ENCODE peak calls at places on chromosomes 7 and 10, in eight cellular contexts. One of them, this sample, is unnamed. For H3K36me3, the result is how much of the 10 kb centered on the place peaks cover.

GRCh38 chr10:28331821-28332220 is 29.0 kb upstream of the MPP7 start:
- DNase-seq in MM.1S: no peak
- DNase-seq in keratinocyte: peak
- DNase-seq in neuronal stem cell: no peak
- DNase-seq in IMR-90: peak
- DNase-seq in endothelial cell of umbilical vein: peak
- DNase-seq in fibroblast of lung: peak
- DNase-seq in HCT116: no peak
- DNase-seq in this sample: no peak

GRCh38 chr7:5177060-5177459 is 13.0 kb upstream of the WIPI2 start:
- DNase-seq in MM.1S: no peak
- DNase-seq in keratinocyte: no peak
- DNase-seq in neuronal stem cell: no peak
- DNase-seq in IMR-90: peak
- DNase-seq in endothelial cell of umbilical vein: peak
- DNase-seq in fibroblast of lung: peak
- DNase-seq in HCT116: no peak
- DNase-seq in this sample: peak

GRCh38 chr7:140231779-140232491 is 55.2 kb upstream of the KDM7A start:
- DNase-seq in MM.1S: peak
- DNase-seq in keratinocyte: no peak
- DNase-seq in neuronal stem cell: no peak
- DNase-seq in IMR-90: no peak
- DNase-seq in endothelial cell of umbilical vein: no peak
- DNase-seq in fibroblast of lung: no peak
- DNase-seq in HCT116: no peak
- DNase-seq in this sample: no peak

GRCh38 chr7:132895231-132895630 is 186.7 kb downstream of the CHCHD3 start:
- DNase-seq in MM.1S: no peak
- DNase-seq in keratinocyte: no peak
- DNase-seq in neuronal stem cell: no peak
- DNase-seq in IMR-90: no peak
- DNase-seq in endothelial cell of umbilical vein: no peak
- DNase-seq in fibroblast of lung: no peak
- DNase-seq in HCT116: no peak
- DNase-seq in this sample: no peak

GRCh38 chr7:23403970-23404369 is 66.3 kb downstream of the IGF2BP3 start:
- DNase-seq in MM.1S: no peak
- DNase-seq in keratinocyte: no peak
- DNase-seq in neuronal stem cell: no peak
- DNase-seq in IMR-90: no peak
- DNase-seq in endothelial cell of umbilical vein: no peak
- DNase-seq in fibroblast of lung: no peak
- DNase-seq in HCT116: no peak
- DNase-seq in this sample: no peak

GRCh38 chr10:118953999-118954398 is 75.5 kb upstream of the NANOS1 start:
- DNase-seq in MM.1S: no peak
- DNase-seq in keratinocyte: no peak
- DNase-seq in neuronal stem cell: no peak
- DNase-seq in IMR-90: no peak
- DNase-seq in endothelial cell of umbilical vein: no peak
- DNase-seq in fibroblast of lung: peak
- DNase-seq in HCT116: no peak
- DNase-seq in this sample: no peak

GRCh38 chr10:49744924-49745605 is 17.1 kb downstream of the OGDHL start:
- DNase-seq in MM.1S: no peak
- DNase-seq in keratinocyte: no peak
- DNase-seq in neuronal stem cell: no peak
- DNase-seq in IMR-90: no peak
- DNase-seq in endothelial cell of umbilical vein: no peak
- DNase-seq in fibroblast of lung: no peak
- DNase-seq in HCT116: no peak
- DNase-seq in this sample: peak

GRCh38 chr10:4100324-4100826 is 315.4 kb upstream of the KLF6 start:
- DNase-seq in MM.1S: no peak
- DNase-seq in keratinocyte: no peak
- DNase-seq in neuronal stem cell: no peak
- DNase-seq in IMR-90: no peak
- DNase-seq in endothelial cell of umbilical vein: no peak
- DNase-seq in fibroblast of lung: no peak
- DNase-seq in HCT116: no peak
- DNase-seq in this sample: no peak

GRCh38 chr7:72435366-72435765 is 23.2 kb upstream of the CALN1 start:
- DNase-seq in MM.1S: no peak
- DNase-seq in keratinocyte: no peak
- DNase-seq in neuronal stem cell: no peak
- DNase-seq in IMR-90: no peak
- DNase-seq in endothelial cell of umbilical vein: no peak
- DNase-seq in fibroblast of lung: no peak
- DNase-seq in HCT116: no peak
- DNase-seq in this sample: no peak

GRCh38 chr7:39142750-39143149 is 165.0 kb downstream of the POU6F2 start:
- DNase-seq in MM.1S: no peak
- DNase-seq in keratinocyte: no peak
- DNase-seq in neuronal stem cell: no peak
- DNase-seq in IMR-90: no peak
- DNase-seq in endothelial cell of umbilical vein: no peak
- DNase-seq in fibroblast of lung: no peak
- DNase-seq in HCT116: no peak
- DNase-seq in this sample: no peak

GRCh38 chr7:29639887-29640600 is 76.4 kb downstream of the PRR15 start:
- DNase-seq in MM.1S: peak
- DNase-seq in keratinocyte: no peak
- DNase-seq in neuronal stem cell: no peak
- DNase-seq in IMR-90: no peak
- DNase-seq in endothelial cell of umbilical vein: no peak
- DNase-seq in fibroblast of lung: no peak
- DNase-seq in HCT116: no peak
- DNase-seq in this sample: no peak
- H2AFZ ChIP-seq in MM.1S: no peak
- H2AFZ ChIP-seq in keratinocyte: no peak
- H2AFZ ChIP-seq in neuronal stem cell: no peak
- H2AFZ ChIP-seq in IMR-90: no peak
- H2AFZ ChIP-seq in endothelial cell of umbilical vein: no peak
- H2AFZ ChIP-seq in fibroblast of lung: no peak
- H2AFZ ChIP-seq in HCT116: no peak
- H2AFZ ChIP-seq in this sample: no peak

DNA sequence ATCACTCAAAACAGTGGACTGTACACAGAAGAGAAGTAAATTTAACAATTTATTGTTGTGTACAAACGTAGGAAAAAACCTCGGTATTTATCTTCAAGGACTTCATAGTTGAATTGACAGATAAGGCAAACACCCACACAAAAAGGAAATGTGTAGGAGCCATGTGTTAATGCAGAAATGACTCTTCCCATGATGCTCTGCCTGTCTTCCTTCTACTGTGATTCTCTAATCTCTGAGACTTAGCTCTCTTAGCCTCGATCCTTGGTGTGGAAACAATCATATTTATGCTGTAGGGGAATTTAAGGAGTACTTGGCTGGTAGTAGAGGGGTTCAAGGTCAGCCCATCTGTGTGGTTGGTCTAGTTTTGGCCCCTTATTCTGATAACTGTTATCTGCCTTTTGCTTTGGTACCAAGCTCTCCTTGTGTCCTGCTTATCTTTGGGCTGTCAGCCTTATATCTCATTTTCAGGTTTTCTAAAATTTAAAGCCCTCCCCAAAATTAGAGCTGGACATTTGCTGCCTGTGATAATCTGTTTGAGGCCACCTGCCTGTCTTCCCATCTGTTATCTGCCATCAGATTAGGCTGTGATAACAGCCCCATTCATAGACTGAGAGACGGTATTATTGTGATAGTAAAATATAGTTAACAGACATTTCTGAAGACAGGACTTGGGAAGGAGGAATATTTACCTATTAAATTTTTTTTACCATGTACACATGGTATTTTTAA is 81.7 kb downstream of the GPR85 start:
- DNase-seq in MM.1S: no peak
- DNase-seq in keratinocyte: no peak
- DNase-seq in neuronal stem cell: no peak
- DNase-seq in IMR-90: no peak
- DNase-seq in endothelial cell of umbilical vein: no peak
- DNase-seq in fibroblast of lung: no peak
- DNase-seq in HCT116: no peak
- DNase-seq in this sample: no peak
- H3K36me3 ChIP-seq in MM.1S: under half
- H3K36me3 ChIP-seq in keratinocyte: under half
- H3K36me3 ChIP-seq in neuronal stem cell: under half
- H3K36me3 ChIP-seq in IMR-90: under half
- H3K36me3 ChIP-seq in endothelial cell of umbilical vein: under half
- H3K36me3 ChIP-seq in fibroblast of lung: under half
- H3K36me3 ChIP-seq in HCT116: under half
- H3K36me3 ChIP-seq in this sample: under half

GRCh38 chr10:5806745-5807144 is 6.5 kb downstream of the GDI2 start:
- DNase-seq in MM.1S: no peak
- DNase-seq in keratinocyte: no peak
- DNase-seq in neuronal stem cell: no peak
- DNase-seq in IMR-90: no peak
- DNase-seq in endothelial cell of umbilical vein: no peak
- DNase-seq in fibroblast of lung: no peak
- DNase-seq in HCT116: no peak
- DNase-seq in this sample: no peak
- H3K9ac ChIP-seq in MM.1S: no peak
- H3K9ac ChIP-seq in keratinocyte: no peak
- H3K9ac ChIP-seq in neuronal stem cell: no peak
- H3K9ac ChIP-seq in IMR-90: no peak
- H3K9ac ChIP-seq in endothelial cell of umbilical vein: no peak
- H3K9ac ChIP-seq in fibroblast of lung: no peak
- H3K9ac ChIP-seq in HCT116: no peak
- H3K9ac ChIP-seq in this sample: no peak

DNA sequence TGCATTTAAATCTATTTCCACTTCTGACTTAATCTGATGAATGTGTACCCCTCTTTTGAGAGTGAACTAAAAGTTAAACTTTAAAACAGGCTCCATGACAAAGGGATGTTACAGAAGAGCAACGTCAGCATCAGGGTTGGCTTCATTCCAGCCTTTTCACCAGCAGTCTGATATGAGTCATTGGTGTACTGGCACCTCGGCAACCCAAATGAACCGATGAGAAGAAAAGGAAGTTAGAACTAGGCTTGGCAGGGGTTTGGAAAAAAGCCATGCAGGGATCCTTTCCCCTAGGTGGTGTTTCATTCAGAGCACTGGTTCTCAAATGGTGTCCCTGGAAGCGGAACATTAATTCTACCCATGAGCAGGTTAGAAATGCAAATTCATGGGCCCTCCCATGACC is 53.6 kb downstream of the SEC61G start:
- DNase-seq in MM.1S: peak
- DNase-seq in keratinocyte: peak
- DNase-seq in neuronal stem cell: no peak
- DNase-seq in IMR-90: peak
- DNase-seq in endothelial cell of umbilical vein: peak
- DNase-seq in fibroblast of lung: peak
- DNase-seq in HCT116: peak
- DNase-seq in this sample: no peak
- H2AFZ ChIP-seq in MM.1S: peak
- H2AFZ ChIP-seq in keratinocyte: no peak
- H2AFZ ChIP-seq in neuronal stem cell: no peak
- H2AFZ ChIP-seq in IMR-90: no peak
- H2AFZ ChIP-seq in endothelial cell of umbilical vein: no peak
- H2AFZ ChIP-seq in fibroblast of lung: no peak
- H2AFZ ChIP-seq in HCT116: no peak
- H2AFZ ChIP-seq in this sample: no peak

GRCh38 chr10:27147701-27148100 is 6.5 kb downstream of the YME1L1 start:
- DNase-seq in MM.1S: no peak
- DNase-seq in keratinocyte: no peak
- DNase-seq in neuronal stem cell: no peak
- DNase-seq in IMR-90: no peak
- DNase-seq in endothelial cell of umbilical vein: no peak
- DNase-seq in fibroblast of lung: no peak
- DNase-seq in HCT116: no peak
- DNase-seq in this sample: no peak

GRCh38 chr10:27150261-27150660 is 3.9 kb downstream of the YME1L1 start:
- DNase-seq in MM.1S: no peak
- DNase-seq in keratinocyte: no peak
- DNase-seq in neuronal stem cell: no peak
- DNase-seq in IMR-90: no peak
- DNase-seq in endothelial cell of umbilical vein: no peak
- DNase-seq in fibroblast of lung: no peak
- DNase-seq in HCT116: no peak
- DNase-seq in this sample: no peak

GRCh38 chr10:27143686-27144085 is 10.5 kb downstream of the YME1L1 start:
- DNase-seq in MM.1S: no peak
- DNase-seq in keratinocyte: no peak
- DNase-seq in neuronal stem cell: no peak
- DNase-seq in IMR-90: no peak
- DNase-seq in endothelial cell of umbilical vein: no peak
- DNase-seq in fibroblast of lung: no peak
- DNase-seq in HCT116: no peak
- DNase-seq in this sample: no peak

DNA sequence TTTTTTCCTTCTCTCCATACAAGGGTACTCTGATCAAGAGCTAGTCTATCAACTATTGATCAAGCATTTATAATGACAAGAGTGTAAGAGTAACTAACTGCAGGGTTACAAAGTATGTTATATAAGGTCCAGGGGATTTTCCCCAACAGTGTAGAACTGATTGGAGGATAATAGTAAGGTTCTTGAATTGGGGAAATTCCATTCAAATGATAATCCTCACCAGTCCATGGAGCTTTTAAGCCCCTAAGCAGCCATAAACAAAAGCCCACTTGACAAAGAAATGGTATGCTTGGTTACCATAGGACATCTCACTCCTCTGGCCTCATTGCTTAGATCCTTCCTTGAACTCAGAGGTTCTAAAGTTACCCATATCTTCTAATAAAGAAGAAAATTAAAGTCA is 8.2 kb downstream of the YME1L1 start:
- DNase-seq in MM.1S: no peak
- DNase-seq in keratinocyte: no peak
- DNase-seq in neuronal stem cell: peak
- DNase-seq in IMR-90: no peak
- DNase-seq in endothelial cell of umbilical vein: no peak
- DNase-seq in fibroblast of lung: no peak
- DNase-seq in HCT116: no peak
- DNase-seq in this sample: peak
- H3K36me3 ChIP-seq in MM.1S: under half
- H3K36me3 ChIP-seq in keratinocyte: under half
- H3K36me3 ChIP-seq in neuronal stem cell: under half
- H3K36me3 ChIP-seq in IMR-90: under half
- H3K36me3 ChIP-seq in endothelial cell of umbilical vein: under half
- H3K36me3 ChIP-seq in fibroblast of lung: under half
- H3K36me3 ChIP-seq in HCT116: under half
- H3K36me3 ChIP-seq in this sample: under half

This sample was measured in neural progenitor cell.